ENCODE peak calls at places on chromosomes 5 and 9, in eight cellular contexts. H is astrocyte of the spinal cord, G is EH, Z is Peyer's patch, L is ELR, D is NCI-H146, R is ecto neural progenitor cell, B is RWPE1. W is an unnamed sample.

GRCh38 chr9:124218438-124219289 is 39.1 kb upstream of the NEK6 start:
- DNase-seq in H (peak), G (peak), Z (peak), L (peak), D (no peak), R (no peak), B (peak), W (peak)

GRCh38 chr5:27093296-27093695 is 54.9 kb upstream of the CDH9 start:
- DNase-seq in H (no peak), G (no peak), Z (no peak), L (no peak), D (peak), R (no peak), B (no peak), W (no peak)

GRCh38 chr5:68288756-68289134 is 73.2 kb downstream of the PIK3R1 start:
- DNase-seq in H (no peak), G (no peak), Z (no peak), L (no peak), D (no peak), R (peak), B (no peak), W (no peak)

GRCh38 chr9:135355466-135356420 is 123.8 kb upstream of the PPP1R26 start:
- DNase-seq in H (no peak), G (no peak), Z (no peak), L (no peak), D (no peak), R (no peak), B (no peak), W (no peak)

GRCh38 chr5:67149933-67150523 is 46.6 kb downstream of the CD180 start:
- DNase-seq in H (peak), G (peak), Z (no peak), L (peak), D (no peak), R (no peak), B (peak), W (no peak)

GRCh38 chr9:104805441-104805840 is 41.5 kb downstream of the NIPSNAP3B start:
- DNase-seq in H (no peak), G (no peak), Z (no peak), L (no peak), D (no peak), R (no peak), B (peak), W (no peak)

GRCh38 chr5:36939969-36940858 is 63.6 kb downstream of the NIPBL start:
- DNase-seq in H (no peak), G (peak), Z (no peak), L (no peak), D (no peak), R (no peak), B (no peak), W (no peak)

GRCh38 chr5:103505581-103506305 is 56.8 kb downstream of the NUDT12 start:
- DNase-seq in H (peak), G (peak), Z (no peak), L (peak), D (no peak), R (no peak), B (peak), W (peak)

GRCh38 chr5:149271195-149271716 is 403 bp upstream of the AFAP1L1 start:
- DNase-seq in H (no peak), G (no peak), Z (no peak), L (peak), D (no peak), R (no peak), B (peak), W (no peak)

GRCh38 chr9:14501366-14501765 is 187.4 kb upstream of the NFIB start:
- DNase-seq in H (no peak), G (no peak), Z (no peak), L (no peak), D (no peak), R (no peak), B (no peak), W (no peak)

GRCh38 chr9:20564650-20565049 is 57.6 kb downstream of the MLLT3 start:
- DNase-seq in H (no peak), G (no peak), Z (no peak), L (no peak), D (no peak), R (no peak), B (no peak), W (no peak)